ENCODE peak calls at places on chromosome X, in four cellular contexts. P is IMR-90, I is A549, G is GM12891. L is an unnamed sample.

GRCh38 chrX:115189646-115190635 is 731 bp downstream of the RBMXL3 start:
- DNase-seq in P (no peak), I (no peak), G (no peak), L (no peak)

GRCh38 chrX:4485917-4486316 is 772.5 kb upstream of the PRKX start:
- DNase-seq in P (no peak), I (no peak), G (no peak), L (no peak)

GRCh38 chrX:147476008-147476407 is 435.7 kb upstream of the FMR1 start:
- DNase-seq in P (no peak), I (no peak), G (no peak), L (no peak)

GRCh38 chrX:154436597-154437397 is at the start of gene GDI1:
- DNase-seq in P (peak), I (peak), G (peak), L (no peak)

GRCh38 chrX:10007604-10008003 is 40.4 kb downstream of the CLDN34 start:
- DNase-seq in P (peak), I (no peak), G (no peak), L (no peak)

GRCh38 chrX:30141966-30142365 is 73.4 kb upstream of the MAGEB2 start:
- DNase-seq in P (peak), I (peak), G (no peak), L (no peak)

GRCh38 chrX:49273181-49273727 is 3.7 kb downstream of the PPP1R3F start:
- DNase-seq in P (no peak), I (no peak), G (no peak), L (no peak)

GRCh38 chrX:129983575-129984131 is 1.2 kb downstream of the BCORL1 start:
- DNase-seq in P (no peak), I (peak), G (no peak), L (no peak)

GRCh38 chrX:134926864-134927263 is 63.9 kb upstream of the SMIM10 start:
- DNase-seq in P (no peak), I (no peak), G (no peak), L (no peak)

GRCh38 chrX:18896680-18897544 is 87.0 kb downstream of the PHKA2 start:
- DNase-seq in P (no peak), I (no peak), G (no peak), L (no peak)

GRCh38 chrX:46044486-46044885 is 500.7 kb downstream of the ZNF674 start:
- DNase-seq in P (no peak), I (no peak), G (no peak), L (no peak)
- TF ChIP-seq POLR2A in P (no peak), I (no peak), G (no peak), L (no peak)

GRCh38 chrX:132218100-132218807 is 993 bp downstream of the RAP2C start:
- DNase-seq in P (peak), I (peak), G (peak), L (peak)
- TF ChIP-seq POLR2A in P (peak), I (peak), G (peak), L (no peak)

DNA sequence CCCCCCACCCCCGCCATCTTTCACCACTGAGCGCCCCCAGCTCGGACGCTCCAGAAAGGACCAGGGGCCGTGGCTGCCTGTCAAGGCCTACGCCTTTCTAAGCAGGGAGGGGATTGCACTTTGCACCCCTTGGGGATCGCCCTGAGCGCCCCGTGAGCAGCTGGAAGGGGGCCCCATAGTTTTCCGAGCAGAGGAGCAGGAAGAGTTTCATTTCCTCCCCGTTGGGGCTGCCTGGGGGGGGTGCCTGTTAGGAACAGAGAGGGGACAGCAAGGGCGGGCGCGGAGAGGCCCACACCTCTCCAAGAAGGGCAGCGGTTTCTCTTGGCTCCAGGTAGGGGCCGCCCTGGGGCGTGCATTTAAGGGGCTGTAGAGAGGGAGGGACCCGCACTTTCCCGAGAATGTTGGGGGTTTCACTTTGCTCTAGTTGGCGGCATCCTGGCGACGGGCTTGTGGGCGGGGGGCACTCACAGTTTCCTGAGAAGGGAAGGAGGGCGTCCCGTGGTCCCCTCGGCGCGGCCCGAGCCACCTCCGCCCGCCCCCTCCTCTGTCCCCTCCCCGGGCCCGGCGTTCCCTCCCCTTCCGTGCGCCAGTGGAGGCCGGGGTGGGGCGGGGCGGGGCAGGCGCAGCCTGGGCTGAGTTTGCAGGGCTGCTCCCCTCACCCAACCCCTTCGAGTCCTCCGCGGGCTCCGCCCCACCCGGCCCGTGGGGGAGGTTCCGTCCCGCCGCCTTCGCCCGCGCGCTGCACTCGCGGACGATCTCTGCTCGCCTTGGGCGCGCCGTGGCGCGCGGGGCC is 82.3 kb upstream of the CD99 start:
- DNase-seq in P (peak), I (peak), G (peak), L (peak)
- TF ChIP-seq POLR2A in P (no peak), I (peak), G (no peak), L (no peak)

GRCh38 chrX:65667503-65668355 is at the start of gene MSN:
- DNase-seq in P (peak), I (peak), G (peak), L (peak)

GRCh38 chrX:65671286-65671685 is 3.8 kb downstream of the MSN start:
- DNase-seq in P (no peak), I (no peak), G (no peak), L (no peak)

GRCh38 chrX:65671966-65672365 is 4.5 kb downstream of the MSN start:
- DNase-seq in P (no peak), I (no peak), G (no peak), L (no peak)

GRCh38 chrX:65667157-65667502 is 324 bp upstream of the MSN start:
- DNase-seq in P (no peak), I (no peak), G (no peak), L (no peak)

GRCh38 chrX:65668362-65669310 is 1.2 kb downstream of the MSN start:
- DNase-seq in P (peak), I (peak), G (no peak), L (peak)
- TF ChIP-seq POLR2A in P (peak), I (no peak), G (peak), L (no peak)

GRCh38 chrX:38857736-38858432 is 56.6 kb downstream of the MID1IP1 start:
- DNase-seq in P (no peak), I (no peak), G (no peak), L (no peak)
- TF ChIP-seq POLR2A in P (no peak), I (no peak), G (no peak), L (no peak)